ENCODE peak calls at places on chromosomes 11 and 22, in nine cellular contexts. B is AG04450; T is activated CD4-positive, alpha-beta T cell treated with anti-CD3 and anti-CD28 coated beads, Interleukin-2, amount 50 U/mL, for 1 hour; E is G401; D is SK-N-SH; X is HFF-Myc; I is T-cell; W is gastrocnemius medialis; O is bronchial epithelial cell. U is an unnamed sample.

GRCh38 chr11:92782806-92783205 is 186.6 kb upstream of the MTNR1B start:
- DNase-seq in W (no peak), D (no peak), X (no peak), O (no peak), B (no peak), I (no peak), T (no peak), E (no peak), U (no peak)

GRCh38 chr11:70077411-70078094 is 564 bp upstream of the ANO1 start:
- DNase-seq in W (no peak), X (no peak), I (no peak), O (no peak), B (no peak), D (no peak), E (no peak), T (no peak), U (no peak)

GRCh38 chr11:128324531-128325141 is 262.7 kb downstream of the ETS1 start:
- DNase-seq in I (peak; percentile 85), W (peak; percentile 20), E (no peak), B (no peak), X (no peak), T (peak; percentile 74), O (no peak), D (no peak), U (no peak)

GRCh38 chr11:60950933-60951610 is 904 bp downstream of the SLC15A3 start:
- DNase-seq in X (no peak), W (no peak), T (peak; percentile 38), I (no peak), O (no peak), D (no peak), E (no peak), B (no peak), U (no peak)

GRCh38 chr11:12222099-12222751 is 111.8 kb downstream of the MICAL2 start:
- DNase-seq in T (no peak), I (no peak), D (no peak), B (no peak), X (no peak), O (no peak), W (peak; percentile 50), E (peak; percentile 94), U (no peak)

GRCh38 chr22:19707347-19708322 is 6.7 kb upstream of the SEPTIN5 start:
- DNase-seq in B (no peak), X (no peak), I (no peak), E (no peak), D (peak; percentile 20), O (no peak), T (no peak), W (no peak), U (no peak)

GRCh38 chr11:118910309-118911112 is 15.2 kb downstream of the BCL9L start:
- DNase-seq in E (peak; percentile 48), X (no peak), T (peak; percentile 60), B (peak; percentile 81), D (no peak), I (peak; percentile 38), W (peak; percentile 86), O (peak; percentile 75), U (no peak)

GRCh38 chr11:8989411-8989810 is 14.4 kb downstream of the NRIP3 start:
- DNase-seq in W (no peak), B (no peak), E (no peak), X (no peak), I (no peak), O (peak; percentile 48), T (no peak), D (no peak), U (no peak)

GRCh38 chr22:45290410-45290936 is 5.7 kb downstream of the UPK3A start:
- DNase-seq in D (no peak), O (peak; percentile 63), B (peak; percentile 39), E (no peak), I (no peak), T (no peak), X (no peak), W (peak; percentile 91), U (peak; percentile 61)

GRCh38 chr11:3824714-3825472 is 15.9 kb downstream of the RHOG start:
- DNase-seq in E (peak; percentile 44), W (peak; percentile 37), I (peak; percentile 79), O (peak; percentile 46), X (no peak), D (peak; percentile 58), T (peak; percentile 83), B (no peak), U (peak; percentile 73)

GRCh38 chr11:66112640-66113098 is 42.6 kb downstream of the PACS1 start:
- DNase-seq in W (no peak), D (no peak), X (no peak), I (no peak), T (no peak), O (peak; percentile 77), E (no peak), B (no peak), U (no peak)

GRCh38 chr11:8871283-8871775 is 39.7 kb upstream of the AKIP1 start:
- DNase-seq in T (no peak), X (peak; percentile 92), O (peak; percentile 41), E (peak; percentile 75), D (peak; percentile 85), I (no peak), W (peak; percentile 30), B (peak; percentile 87), U (peak; percentile 36)

GRCh38 chr11:12675951-12676711 is 1.9 kb downstream of the TEAD1 start:
- DNase-seq in X (no peak), D (peak; percentile 34), E (peak; percentile 38), I (no peak), O (peak; percentile 52), W (no peak), B (no peak), T (no peak), U (no peak)

GRCh38 chr11:128421577-128421976 is 165.8 kb downstream of the ETS1 start:
- DNase-seq in D (peak; percentile 28), X (no peak), T (no peak), I (no peak), B (no peak), O (peak; percentile 62), E (no peak), W (no peak), U (no peak)

GRCh38 chr11:124627546-124627945 is 4.9 kb downstream of the TBRG1 start:
- DNase-seq in T (no peak), X (no peak), D (no peak), B (no peak), E (no peak), I (no peak), O (peak; percentile 14), W (no peak), U (no peak)

GRCh38 chr11:67382481-67383136 is 9.2 kb upstream of the RAD9A start:
- DNase-seq in X (no peak), I (peak; percentile 71), T (peak; percentile 83), B (no peak), O (peak; percentile 69), E (peak; percentile 81), W (peak; percentile 68), D (peak; percentile 86), U (peak; percentile 66)

GRCh38 chr22:36351921-36352774 is 35.6 kb downstream of the MYH9 start:
- DNase-seq in O (peak; percentile 60), D (no peak), E (peak; percentile 48), X (no peak), W (no peak), B (no peak), T (no peak), I (no peak), U (no peak)

GRCh38 chr11:75627879-75628668 is 40.8 kb downstream of the MAP6 start:
- DNase-seq in T (no peak), B (no peak), O (no peak), I (no peak), E (no peak), W (no peak), D (no peak), X (no peak), U (no peak)

GRCh38 chr22:49764151-49764581 is 63.5 kb downstream of the BRD1 start:
- DNase-seq in I (no peak), O (no peak), X (no peak), T (no peak), B (no peak), D (peak; percentile 44), E (no peak), W (peak; percentile 11), U (no peak)

GRCh38 chr11:57480409-57481137 is 20.2 kb downstream of the RTN4RL2 start:
- DNase-seq in E (peak; percentile 67), X (no peak), I (no peak), W (peak; percentile 43), B (no peak), O (peak; percentile 38), D (peak; percentile 82), T (peak; percentile 63), U (no peak)

GRCh38 chr11:70146309-70146708 is 56.8 kb upstream of the FADD start:
- DNase-seq in E (no peak), X (no peak), D (no peak), B (no peak), W (no peak), T (no peak), I (no peak), O (no peak), U (no peak)

GRCh38 chr11:10298342-10298741 is 4.3 kb upstream of the SBF2 start:
- DNase-seq in X (no peak), I (no peak), B (peak; percentile 90), O (peak; percentile 73), D (no peak), T (peak; percentile 36), W (no peak), E (no peak), U (no peak)

GRCh38 chr11:77418981-77419592 is 54.8 kb downstream of the PAK1 start:
- DNase-seq in B (no peak), T (no peak), O (no peak), W (no peak), I (no peak), E (no peak), D (no peak), X (no peak), U (no peak)

GRCh38 chr11:75520688-75521087 is 5.1 kb downstream of the GDPD5 start:
- DNase-seq in D (no peak), O (no peak), W (peak; percentile 43), T (no peak), X (no peak), E (peak; percentile 36), I (no peak), B (no peak), U (no peak)

U was measured in putamen.